ENCODE peak calls at places on chromosomes 1 and 21, in six cellular contexts. One of them, this sample, is unnamed.

GRCh38 chr1:31712625-31713024 is 8.8 kb upstream of the COL16A1 start:
- DNase-seq in AG10803: peak
- DNase-seq in amygdala: no peak
- DNase-seq in stimulated activated effector memory CD8-positive, alpha-beta T cell treated with anti-CD3 and anti-CD28 coated beads, Interleukin-12 subunit alpha, Interleukin-12 subunit beta, amount 100 ng/mL, for 72 hours: no peak
- DNase-seq in NCI-H1694 treated with DMSO at 0.1 percent for 48 hours: no peak
- DNase-seq in stimulated activated CD8-positive, alpha-beta memory T cell treated with anti-CD3 and anti-CD28 coated beads, Interleukin-15, amount 100 ng/mL, for 24 hours: no peak
- DNase-seq in this sample: peak

GRCh38 chr1:186082235-186082937 is 292.7 kb downstream of the TPR start:
- DNase-seq in stimulated activated CD8-positive, alpha-beta memory T cell treated with anti-CD3 and anti-CD28 coated beads, Interleukin-15, amount 100 ng/mL, for 24 hours: no peak
- DNase-seq in stimulated activated effector memory CD8-positive, alpha-beta T cell treated with anti-CD3 and anti-CD28 coated beads, Interleukin-12 subunit alpha, Interleukin-12 subunit beta, amount 100 ng/mL, for 72 hours: no peak
- DNase-seq in AG10803: peak
- DNase-seq in NCI-H1694 treated with DMSO at 0.1 percent for 48 hours: peak
- DNase-seq in amygdala: peak
- DNase-seq in this sample: peak

GRCh38 chr21:42423197-42423675 is 19.5 kb downstream of the UBASH3A start:
- DNase-seq in stimulated activated effector memory CD8-positive, alpha-beta T cell treated with anti-CD3 and anti-CD28 coated beads, Interleukin-12 subunit alpha, Interleukin-12 subunit beta, amount 100 ng/mL, for 72 hours: peak
- DNase-seq in NCI-H1694 treated with DMSO at 0.1 percent for 48 hours: no peak
- DNase-seq in amygdala: no peak
- DNase-seq in AG10803: no peak
- DNase-seq in stimulated activated CD8-positive, alpha-beta memory T cell treated with anti-CD3 and anti-CD28 coated beads, Interleukin-15, amount 100 ng/mL, for 24 hours: no peak
- DNase-seq in this sample: no peak

GRCh38 chr1:153919879-153920852 is 2.6 kb downstream of the GATAD2B start:
- DNase-seq in AG10803: peak
- DNase-seq in amygdala: no peak
- DNase-seq in stimulated activated effector memory CD8-positive, alpha-beta T cell treated with anti-CD3 and anti-CD28 coated beads, Interleukin-12 subunit alpha, Interleukin-12 subunit beta, amount 100 ng/mL, for 72 hours: no peak
- DNase-seq in stimulated activated CD8-positive, alpha-beta memory T cell treated with anti-CD3 and anti-CD28 coated beads, Interleukin-15, amount 100 ng/mL, for 24 hours: no peak
- DNase-seq in NCI-H1694 treated with DMSO at 0.1 percent for 48 hours: peak
- DNase-seq in this sample: no peak

GRCh38 chr1:119611701-119612113 is 36.4 kb downstream of the ZNF697 start:
- DNase-seq in NCI-H1694 treated with DMSO at 0.1 percent for 48 hours: peak
- DNase-seq in stimulated activated effector memory CD8-positive, alpha-beta T cell treated with anti-CD3 and anti-CD28 coated beads, Interleukin-12 subunit alpha, Interleukin-12 subunit beta, amount 100 ng/mL, for 72 hours: peak
- DNase-seq in amygdala: no peak
- DNase-seq in stimulated activated CD8-positive, alpha-beta memory T cell treated with anti-CD3 and anti-CD28 coated beads, Interleukin-15, amount 100 ng/mL, for 24 hours: peak
- DNase-seq in AG10803: peak
- DNase-seq in this sample: no peak

GRCh38 chr1:1324084-1324523 is 356 bp downstream of the INTS11 start:
- DNase-seq in amygdala: no peak
- DNase-seq in NCI-H1694 treated with DMSO at 0.1 percent for 48 hours: no peak
- DNase-seq in stimulated activated CD8-positive, alpha-beta memory T cell treated with anti-CD3 and anti-CD28 coated beads, Interleukin-15, amount 100 ng/mL, for 24 hours: no peak
- DNase-seq in stimulated activated effector memory CD8-positive, alpha-beta T cell treated with anti-CD3 and anti-CD28 coated beads, Interleukin-12 subunit alpha, Interleukin-12 subunit beta, amount 100 ng/mL, for 72 hours: no peak
- DNase-seq in AG10803: no peak
- DNase-seq in this sample: no peak

GRCh38 chr21:45356251-45356650 is 48.7 kb upstream of the COL18A1 start:
- DNase-seq in stimulated activated effector memory CD8-positive, alpha-beta T cell treated with anti-CD3 and anti-CD28 coated beads, Interleukin-12 subunit alpha, Interleukin-12 subunit beta, amount 100 ng/mL, for 72 hours: no peak
- DNase-seq in amygdala: no peak
- DNase-seq in NCI-H1694 treated with DMSO at 0.1 percent for 48 hours: no peak
- DNase-seq in stimulated activated CD8-positive, alpha-beta memory T cell treated with anti-CD3 and anti-CD28 coated beads, Interleukin-15, amount 100 ng/mL, for 24 hours: no peak
- DNase-seq in AG10803: no peak
- DNase-seq in this sample: no peak

GRCh38 chr1:97144527-97144926 is 422.9 kb downstream of the PTBP2 start:
- DNase-seq in stimulated activated effector memory CD8-positive, alpha-beta T cell treated with anti-CD3 and anti-CD28 coated beads, Interleukin-12 subunit alpha, Interleukin-12 subunit beta, amount 100 ng/mL, for 72 hours: no peak
- DNase-seq in NCI-H1694 treated with DMSO at 0.1 percent for 48 hours: no peak
- DNase-seq in AG10803: peak
- DNase-seq in amygdala: no peak
- DNase-seq in stimulated activated CD8-positive, alpha-beta memory T cell treated with anti-CD3 and anti-CD28 coated beads, Interleukin-15, amount 100 ng/mL, for 24 hours: no peak
- DNase-seq in this sample: peak

GRCh38 chr21:16059981-16060380 is 330.2 kb downstream of the USP25 start:
- DNase-seq in AG10803: no peak
- DNase-seq in stimulated activated CD8-positive, alpha-beta memory T cell treated with anti-CD3 and anti-CD28 coated beads, Interleukin-15, amount 100 ng/mL, for 24 hours: no peak
- DNase-seq in amygdala: no peak
- DNase-seq in NCI-H1694 treated with DMSO at 0.1 percent for 48 hours: no peak
- DNase-seq in stimulated activated effector memory CD8-positive, alpha-beta T cell treated with anti-CD3 and anti-CD28 coated beads, Interleukin-12 subunit alpha, Interleukin-12 subunit beta, amount 100 ng/mL, for 72 hours: no peak
- DNase-seq in this sample: no peak

GRCh38 chr1:153609585-153609907 is 3.4 kb downstream of the S100A16 start:
- DNase-seq in amygdala: no peak
- DNase-seq in AG10803: no peak
- DNase-seq in NCI-H1694 treated with DMSO at 0.1 percent for 48 hours: no peak
- DNase-seq in stimulated activated CD8-positive, alpha-beta memory T cell treated with anti-CD3 and anti-CD28 coated beads, Interleukin-15, amount 100 ng/mL, for 24 hours: no peak
- DNase-seq in stimulated activated effector memory CD8-positive, alpha-beta T cell treated with anti-CD3 and anti-CD28 coated beads, Interleukin-12 subunit alpha, Interleukin-12 subunit beta, amount 100 ng/mL, for 72 hours: no peak
- DNase-seq in this sample: no peak

GRCh38 chr1:76021816-76022215 is 52.7 kb upstream of the ST6GALNAC3 start:
- DNase-seq in AG10803: no peak
- DNase-seq in stimulated activated CD8-positive, alpha-beta memory T cell treated with anti-CD3 and anti-CD28 coated beads, Interleukin-15, amount 100 ng/mL, for 24 hours: no peak
- DNase-seq in amygdala: no peak
- DNase-seq in stimulated activated effector memory CD8-positive, alpha-beta T cell treated with anti-CD3 and anti-CD28 coated beads, Interleukin-12 subunit alpha, Interleukin-12 subunit beta, amount 100 ng/mL, for 72 hours: no peak
- DNase-seq in NCI-H1694 treated with DMSO at 0.1 percent for 48 hours: no peak
- DNase-seq in this sample: no peak

GRCh38 chr1:167524651-167525050 is 6.3 kb upstream of the CD247 start:
- DNase-seq in amygdala: peak
- DNase-seq in stimulated activated effector memory CD8-positive, alpha-beta T cell treated with anti-CD3 and anti-CD28 coated beads, Interleukin-12 subunit alpha, Interleukin-12 subunit beta, amount 100 ng/mL, for 72 hours: no peak
- DNase-seq in stimulated activated CD8-positive, alpha-beta memory T cell treated with anti-CD3 and anti-CD28 coated beads, Interleukin-15, amount 100 ng/mL, for 24 hours: no peak
- DNase-seq in AG10803: no peak
- DNase-seq in NCI-H1694 treated with DMSO at 0.1 percent for 48 hours: no peak
- DNase-seq in this sample: no peak

GRCh38 chr1:224333939-224334701 is 4.1 kb upstream of the NVL start:
- DNase-seq in NCI-H1694 treated with DMSO at 0.1 percent for 48 hours: no peak
- DNase-seq in amygdala: no peak
- DNase-seq in stimulated activated effector memory CD8-positive, alpha-beta T cell treated with anti-CD3 and anti-CD28 coated beads, Interleukin-12 subunit alpha, Interleukin-12 subunit beta, amount 100 ng/mL, for 72 hours: no peak
- DNase-seq in stimulated activated CD8-positive, alpha-beta memory T cell treated with anti-CD3 and anti-CD28 coated beads, Interleukin-15, amount 100 ng/mL, for 24 hours: no peak
- DNase-seq in AG10803: peak
- DNase-seq in this sample: no peak

GRCh38 chr21:15775981-15776380 is 46.2 kb downstream of the USP25 start:
- DNase-seq in stimulated activated effector memory CD8-positive, alpha-beta T cell treated with anti-CD3 and anti-CD28 coated beads, Interleukin-12 subunit alpha, Interleukin-12 subunit beta, amount 100 ng/mL, for 72 hours: no peak
- DNase-seq in AG10803: peak
- DNase-seq in amygdala: no peak
- DNase-seq in NCI-H1694 treated with DMSO at 0.1 percent for 48 hours: no peak
- DNase-seq in stimulated activated CD8-positive, alpha-beta memory T cell treated with anti-CD3 and anti-CD28 coated beads, Interleukin-15, amount 100 ng/mL, for 24 hours: no peak
- DNase-seq in this sample: no peak

GRCh38 chr1:211344335-211344664 is 17.7 kb downstream of the TRAF5 start:
- DNase-seq in NCI-H1694 treated with DMSO at 0.1 percent for 48 hours: no peak
- DNase-seq in stimulated activated effector memory CD8-positive, alpha-beta T cell treated with anti-CD3 and anti-CD28 coated beads, Interleukin-12 subunit alpha, Interleukin-12 subunit beta, amount 100 ng/mL, for 72 hours: no peak
- DNase-seq in stimulated activated CD8-positive, alpha-beta memory T cell treated with anti-CD3 and anti-CD28 coated beads, Interleukin-15, amount 100 ng/mL, for 24 hours: no peak
- DNase-seq in amygdala: no peak
- DNase-seq in AG10803: no peak
- DNase-seq in this sample: no peak

GRCh38 chr1:62476525-62477219 is 39.8 kb downstream of the USP1 start:
- DNase-seq in stimulated activated CD8-positive, alpha-beta memory T cell treated with anti-CD3 and anti-CD28 coated beads, Interleukin-15, amount 100 ng/mL, for 24 hours: no peak
- DNase-seq in stimulated activated effector memory CD8-positive, alpha-beta T cell treated with anti-CD3 and anti-CD28 coated beads, Interleukin-12 subunit alpha, Interleukin-12 subunit beta, amount 100 ng/mL, for 72 hours: no peak
- DNase-seq in amygdala: no peak
- DNase-seq in AG10803: no peak
- DNase-seq in NCI-H1694 treated with DMSO at 0.1 percent for 48 hours: no peak
- DNase-seq in this sample: no peak

GRCh38 chr1:89465201-89465600 is 59.4 kb upstream of the LRRC8B start:
- DNase-seq in amygdala: no peak
- DNase-seq in AG10803: no peak
- DNase-seq in NCI-H1694 treated with DMSO at 0.1 percent for 48 hours: no peak
- DNase-seq in stimulated activated effector memory CD8-positive, alpha-beta T cell treated with anti-CD3 and anti-CD28 coated beads, Interleukin-12 subunit alpha, Interleukin-12 subunit beta, amount 100 ng/mL, for 72 hours: peak
- DNase-seq in stimulated activated CD8-positive, alpha-beta memory T cell treated with anti-CD3 and anti-CD28 coated beads, Interleukin-15, amount 100 ng/mL, for 24 hours: no peak
- DNase-seq in this sample: no peak

GRCh38 chr1:53501065-53502005 is 42.1 kb downstream of the DMRTB1 start:
- DNase-seq in amygdala: no peak
- DNase-seq in stimulated activated CD8-positive, alpha-beta memory T cell treated with anti-CD3 and anti-CD28 coated beads, Interleukin-15, amount 100 ng/mL, for 24 hours: no peak
- DNase-seq in stimulated activated effector memory CD8-positive, alpha-beta T cell treated with anti-CD3 and anti-CD28 coated beads, Interleukin-12 subunit alpha, Interleukin-12 subunit beta, amount 100 ng/mL, for 72 hours: no peak
- DNase-seq in AG10803: no peak
- DNase-seq in NCI-H1694 treated with DMSO at 0.1 percent for 48 hours: peak
- DNase-seq in this sample: no peak

GRCh38 chr1:192609110-192610079 is 26.6 kb upstream of the RGS13 start:
- DNase-seq in stimulated activated effector memory CD8-positive, alpha-beta T cell treated with anti-CD3 and anti-CD28 coated beads, Interleukin-12 subunit alpha, Interleukin-12 subunit beta, amount 100 ng/mL, for 72 hours: peak
- DNase-seq in amygdala: no peak
- DNase-seq in stimulated activated CD8-positive, alpha-beta memory T cell treated with anti-CD3 and anti-CD28 coated beads, Interleukin-15, amount 100 ng/mL, for 24 hours: no peak
- DNase-seq in AG10803: no peak
- DNase-seq in NCI-H1694 treated with DMSO at 0.1 percent for 48 hours: peak
- DNase-seq in this sample: no peak

GRCh38 chr21:30340714-30341573 is 3.5 kb upstream of the KRTAP27-1 start:
- DNase-seq in AG10803: peak
- DNase-seq in stimulated activated effector memory CD8-positive, alpha-beta T cell treated with anti-CD3 and anti-CD28 coated beads, Interleukin-12 subunit alpha, Interleukin-12 subunit beta, amount 100 ng/mL, for 72 hours: no peak
- DNase-seq in NCI-H1694 treated with DMSO at 0.1 percent for 48 hours: peak
- DNase-seq in amygdala: no peak
- DNase-seq in stimulated activated CD8-positive, alpha-beta memory T cell treated with anti-CD3 and anti-CD28 coated beads, Interleukin-15, amount 100 ng/mL, for 24 hours: no peak
- DNase-seq in this sample: no peak

GRCh38 chr1:77825356-77825709 is 45.9 kb downstream of the MIGA1 start:
- DNase-seq in NCI-H1694 treated with DMSO at 0.1 percent for 48 hours: peak
- DNase-seq in amygdala: no peak
- DNase-seq in stimulated activated effector memory CD8-positive, alpha-beta T cell treated with anti-CD3 and anti-CD28 coated beads, Interleukin-12 subunit alpha, Interleukin-12 subunit beta, amount 100 ng/mL, for 72 hours: no peak
- DNase-seq in AG10803: peak
- DNase-seq in stimulated activated CD8-positive, alpha-beta memory T cell treated with anti-CD3 and anti-CD28 coated beads, Interleukin-15, amount 100 ng/mL, for 24 hours: no peak
- DNase-seq in this sample: no peak

GRCh38 chr1:228087771-228088251 is 5.3 kb downstream of the ARF1 start:
- DNase-seq in NCI-H1694 treated with DMSO at 0.1 percent for 48 hours: no peak
- DNase-seq in stimulated activated CD8-positive, alpha-beta memory T cell treated with anti-CD3 and anti-CD28 coated beads, Interleukin-15, amount 100 ng/mL, for 24 hours: no peak
- DNase-seq in amygdala: no peak
- DNase-seq in stimulated activated effector memory CD8-positive, alpha-beta T cell treated with anti-CD3 and anti-CD28 coated beads, Interleukin-12 subunit alpha, Interleukin-12 subunit beta, amount 100 ng/mL, for 72 hours: no peak
- DNase-seq in AG10803: peak
- DNase-seq in this sample: no peak

GRCh38 chr1:26471498-26472329 is 526 bp upstream of the HMGN2 start:
- DNase-seq in amygdala: no peak
- DNase-seq in stimulated activated CD8-positive, alpha-beta memory T cell treated with anti-CD3 and anti-CD28 coated beads, Interleukin-15, amount 100 ng/mL, for 24 hours: no peak
- DNase-seq in AG10803: peak
- DNase-seq in stimulated activated effector memory CD8-positive, alpha-beta T cell treated with anti-CD3 and anti-CD28 coated beads, Interleukin-12 subunit alpha, Interleukin-12 subunit beta, amount 100 ng/mL, for 72 hours: no peak
- DNase-seq in NCI-H1694 treated with DMSO at 0.1 percent for 48 hours: peak
- DNase-seq in this sample: peak

GRCh38 chr1:234960722-234961467 is 167.7 kb downstream of the TOMM20 start:
- DNase-seq in amygdala: no peak
- DNase-seq in AG10803: peak
- DNase-seq in stimulated activated CD8-positive, alpha-beta memory T cell treated with anti-CD3 and anti-CD28 coated beads, Interleukin-15, amount 100 ng/mL, for 24 hours: no peak
- DNase-seq in stimulated activated effector memory CD8-positive, alpha-beta T cell treated with anti-CD3 and anti-CD28 coated beads, Interleukin-12 subunit alpha, Interleukin-12 subunit beta, amount 100 ng/mL, for 72 hours: no peak
- DNase-seq in NCI-H1694 treated with DMSO at 0.1 percent for 48 hours: no peak
- DNase-seq in this sample: no peak